ENCODE peak calls at places on chromosome 15, in nine cellular contexts. Y is AG10803, D is psoas muscle, K is uterus, I is upper lobe of right lung, J is tibial nerve, Q is NB4, V is WERI-Rb-1, B is bronchial epithelial cell. W is an unnamed sample.
A peak's percentile ranks its signal among the peaks of the same experiment; 100 is the strongest.

GRCh38 chr15:94042163-94042954 is 189.0 kb upstream of the MCTP2 start:
- DNase-seq in B (peak; percentile 25), Y (peak; percentile 63), I (no peak), K (peak; percentile 37), V (no peak), D (no peak), J (no peak), Q (no peak), W (peak; percentile 79)

GRCh38 chr15:77415450-77416448 is 4.2 kb downstream of the PEAK1 start:
- DNase-seq in B (no peak), I (no peak), D (peak; percentile 45), V (no peak), Q (peak; percentile 40), J (no peak), Y (peak; percentile 86), K (no peak), W (peak; percentile 84)

GRCh38 chr15:64892850-64893403 is 18.8 kb upstream of the ANKDD1A start:
- DNase-seq in K (no peak), I (no peak), D (no peak), B (no peak), Q (peak; percentile 90), J (no peak), V (no peak), Y (no peak), W (no peak)

GRCh38 chr15:48010321-48010720 is 110.5 kb upstream of the SLC24A5 start:
- DNase-seq in Y (no peak), Q (no peak), J (no peak), I (no peak), K (no peak), D (no peak), V (no peak), B (no peak), W (no peak)

GRCh38 chr15:26739791-26740190 is 33.1 kb downstream of the GABRB3 start:
- DNase-seq in I (no peak), Q (no peak), K (no peak), Y (no peak), V (no peak), B (no peak), J (no peak), D (no peak), W (no peak)

GRCh38 chr15:85865070-85865684 is 70.5 kb upstream of the KLHL25 start:
- DNase-seq in V (peak; percentile 55), I (no peak), Y (peak; percentile 50), Q (peak; percentile 56), K (peak; percentile 46), D (peak; percentile 25), B (peak; percentile 33), J (no peak), W (peak; percentile 48)

GRCh38 chr15:89781055-89781454 is 4.9 kb downstream of the MESP2 start:
- DNase-seq in B (peak; percentile 58), K (no peak), I (no peak), D (no peak), Y (no peak), J (no peak), V (no peak), Q (peak; percentile 78), W (no peak)

GRCh38 chr15:54046093-54046492 is 67.9 kb downstream of the UNC13C start:
- DNase-seq in J (no peak), D (no peak), Y (no peak), K (no peak), Q (no peak), I (no peak), V (no peak), B (peak; percentile 61), W (no peak)

GRCh38 chr15:47367991-47368390 is 349.3 kb upstream of the SEMA6D start:
- DNase-seq in D (no peak), B (no peak), V (no peak), K (no peak), J (no peak), Y (no peak), I (no peak), Q (no peak), W (no peak)

GRCh38 chr15:58524247-58524646 is 92.5 kb downstream of the LIPC start:
- DNase-seq in J (no peak), K (no peak), Y (no peak), D (no peak), V (no peak), B (peak; percentile 54), Q (peak; percentile 46), I (no peak), W (no peak)

GRCh38 chr15:40289140-40289775 is 6.4 kb upstream of the ANKRD63 start:
- DNase-seq in B (no peak), Q (no peak), V (no peak), Y (no peak), I (no peak), K (no peak), D (no peak), J (no peak), W (no peak)

GRCh38 chr15:63775303-63775702 is 58.4 kb downstream of the HERC1 start:
- DNase-seq in I (no peak), D (no peak), B (no peak), V (no peak), Q (no peak), Y (no peak), J (no peak), K (no peak), W (no peak)
- H3K4me3 ChIP-seq in I (no peak overlapping the region), D (no peak overlapping the region), B (no peak overlapping the region), V (no peak overlapping the region), Q (no peak overlapping the region), Y (no peak overlapping the region), J (no peak overlapping the region), K (no peak overlapping the region), W (no peak overlapping the region)

GRCh38 chr15:99100245-99101173 is 4.4 kb upstream of the SYNM start:
- DNase-seq in Y (peak; percentile 61), J (peak; percentile 66), I (peak; percentile 89), Q (peak; percentile 75), K (peak; percentile 79), B (peak; percentile 46), V (peak; percentile 85), D (peak; percentile 84), W (peak; percentile 68)

GRCh38 chr15:99102332-99103235 is 2.3 kb upstream of the SYNM start:
- DNase-seq in J (no peak), V (no peak), I (no peak), Q (no peak), Y (no peak), K (no peak), B (no peak), D (no peak), W (no peak)

GRCh38 chr15:99103279-99103678 is 1.6 kb upstream of the SYNM start:
- DNase-seq in B (no peak), K (no peak), I (no peak), V (no peak), Q (no peak), Y (no peak), D (no peak), J (no peak), W (no peak)

GRCh38 chr15:99099661-99100060 is 5.2 kb upstream of the SYNM start:
- DNase-seq in K (no peak), Y (no peak), B (no peak), Q (no peak), I (no peak), J (no peak), V (no peak), D (no peak), W (no peak)

DNA sequence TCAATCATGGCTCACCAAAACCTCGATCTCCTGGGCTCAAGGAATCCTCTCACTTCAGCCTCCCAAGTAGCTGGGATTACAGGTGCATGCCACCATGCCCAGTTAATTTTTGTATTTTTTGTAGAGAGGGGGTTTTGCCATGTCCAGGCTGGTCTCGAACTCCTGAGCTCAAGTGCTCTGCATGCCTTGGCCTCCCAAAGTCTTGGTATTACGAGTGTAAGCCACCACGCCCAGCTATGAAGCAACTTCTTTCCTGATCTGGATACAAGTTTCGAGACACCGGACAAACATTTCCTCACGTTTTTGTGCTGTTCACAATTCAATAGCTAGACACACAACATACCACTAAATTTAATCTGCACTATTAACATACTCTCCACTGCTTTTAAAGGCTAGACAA is 3.4 kb upstream of the SYNM start:
- DNase-seq in B (no peak), D (no peak), J (no peak), V (no peak), K (no peak), I (no peak), Q (no peak), Y (no peak), W (no peak)
- TF ChIP-seq CTCF in B (no peak), D (no peak), J (no peak), V (no peak), K (no peak), I (no peak), Q (no peak), Y (no peak), W (no peak)

GRCh38 chr15:31214864-31215489 is 111.7 kb upstream of the KLF13 start:
- DNase-seq in B (peak; percentile 81), K (peak; percentile 31), J (peak; percentile 38), Q (peak; percentile 71), D (peak; percentile 32), I (peak; percentile 92), V (no peak), Y (peak; percentile 63), W (peak; percentile 75)

GRCh38 chr15:31215490-31216209 is 111.0 kb upstream of the KLF13 start:
- DNase-seq in V (peak; percentile 82), K (peak; percentile 69), D (peak; percentile 76), J (peak; percentile 67), I (peak; percentile 95), B (no peak), Y (peak; percentile 52), Q (peak; percentile 91), W (peak; percentile 47)

GRCh38 chr15:31216210-31216911 is 110.3 kb upstream of the KLF13 start:
- DNase-seq in J (peak; percentile 87), K (peak; percentile 84), D (peak; percentile 87), I (peak; percentile 98), V (peak; percentile 39), B (peak; percentile 53), Q (peak; percentile 98), Y (peak; percentile 65), W (peak; percentile 59)

GRCh38 chr15:31217566-31218270 is 108.9 kb upstream of the KLF13 start:
- DNase-seq in Y (no peak), I (no peak), Q (no peak), J (no peak), V (no peak), K (no peak), B (no peak), D (no peak), W (no peak)

GRCh38 chr15:31217067-31217466 is 109.6 kb upstream of the KLF13 start:
- DNase-seq in B (no peak), D (no peak), K (no peak), J (no peak), V (no peak), I (no peak), Y (no peak), Q (no peak), W (no peak)
- H3K4me3 ChIP-seq in B (no peak overlapping the region), D (no peak overlapping the region), K (no peak overlapping the region), J (no peak overlapping the region), V (no peak overlapping the region), I (peak overlapping the region; percentile 63), Y (no peak overlapping the region), Q (peak overlapping the region; percentile 56), W (no peak overlapping the region)

DNA sequence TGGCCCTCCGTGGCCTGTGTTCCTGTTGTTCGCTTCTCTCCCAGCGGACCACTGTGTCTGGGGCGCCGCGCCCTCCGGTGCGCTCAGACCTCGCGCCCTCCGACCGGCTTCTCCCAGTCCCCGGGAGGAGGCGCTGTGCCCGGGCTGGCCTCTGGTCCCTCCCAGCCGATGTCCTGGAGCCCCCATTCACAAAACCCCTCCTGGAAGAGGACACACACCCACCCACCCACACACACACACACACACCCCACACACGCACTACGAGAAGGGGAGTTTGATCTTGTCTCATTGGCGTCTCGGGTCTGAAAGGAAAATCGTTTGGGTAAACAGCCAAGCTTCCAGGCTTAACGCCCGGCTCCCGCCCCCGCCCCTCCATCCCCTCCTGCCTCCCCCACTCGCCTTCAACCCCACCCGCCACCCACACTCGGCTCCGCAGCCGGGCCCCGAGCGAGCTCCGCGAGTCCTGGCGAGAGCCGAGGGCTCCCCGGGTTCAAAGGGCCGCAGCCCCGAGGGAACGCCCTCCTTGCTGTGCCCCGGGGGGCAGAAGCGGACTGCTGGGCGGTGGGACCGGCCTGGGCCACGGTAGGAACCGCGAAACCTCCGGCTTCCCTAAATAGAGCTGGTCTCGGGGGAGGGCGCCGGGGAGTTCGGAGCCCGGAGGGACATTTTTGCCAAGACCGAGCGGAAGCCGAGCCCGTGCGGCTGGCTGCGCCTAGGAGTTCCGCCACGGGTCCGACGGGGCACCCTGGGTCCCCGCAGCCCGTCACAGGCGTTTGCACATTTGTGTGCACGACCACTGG is 23.6 kb downstream of the NR2F2 start:
- DNase-seq in J (no peak), I (no peak), K (peak; percentile 83), Q (peak; percentile 94), B (no peak), Y (no peak), V (no peak), D (peak; percentile 70), W (peak; percentile 71)
- TF ChIP-seq CTCF in J (peak; percentile 82), I (peak; percentile 48), K (peak; percentile 48), Q (no peak), B (peak; percentile 38), Y (peak; percentile 49), V (peak; percentile 26), D (peak; percentile 30), W (peak; percentile 47)

W was measured in fibroblast of mammary gland.